ENCODE peak calls at places on chromosomes 3 and 15, in ten cellular contexts. D, J, X, B, Z, V, F, R, M and P are unnamed samples.

GRCh38 chr15:62749445-62749844 is 293.1 kb upstream of the TPM1 start:
- DNase-seq in B (no peak), F (no peak), X (no peak), R (peak; percentile 38), V (no peak), M (no peak), D (no peak), Z (no peak), J (peak; percentile 34), P (no peak)

GRCh38 chr15:98981851-98982722 is 25.5 kb downstream of the PGPEP1L start:
- DNase-seq in B (no peak), Z (peak; percentile 33), X (no peak), M (no peak), R (peak; percentile 17), D (no peak), V (peak; percentile 45), F (peak; percentile 81), J (peak; percentile 41), P (no peak)

GRCh38 chr15:22845289-22845900 is 6.9 kb downstream of the NIPA2 start:
- DNase-seq in B (no peak), Z (peak; percentile 35), X (no peak), V (peak; percentile 63), F (no peak), J (peak; percentile 26), M (no peak), R (no peak), D (no peak), P (no peak)

GRCh38 chr3:168885028-168885427 is 778.5 kb downstream of the MECOM start:
- DNase-seq in D (no peak), M (no peak), X (no peak), J (peak; percentile 95), Z (peak; percentile 65), B (no peak), R (peak; percentile 63), F (no peak), V (peak; percentile 24), P (peak; percentile 76)

GRCh38 chr3:174498638-174499037 is 360.5 kb upstream of the NAALADL2 start:
- DNase-seq in B (no peak), D (no peak), Z (peak; percentile 71), J (peak; percentile 56), X (no peak), V (peak; percentile 37), F (no peak), M (no peak), R (peak; percentile 2), P (peak; percentile 27)

GRCh38 chr3:23183731-23184130 is 19.4 kb upstream of the UBE2E2 start:
- DNase-seq in D (no peak), Z (peak; percentile 56), V (peak; percentile 84), F (no peak), R (peak; percentile 45), J (peak; percentile 53), M (no peak), X (peak; percentile 54), B (peak; percentile 49), P (peak; percentile 69)

GRCh38 chr15:59420108-59420507 is 17.9 kb upstream of the FAM81A start:
- DNase-seq in B (no peak), M (no peak), F (no peak), X (no peak), D (no peak), J (no peak), R (no peak), V (no peak), Z (no peak), P (no peak)

GRCh38 chr3:114660124-114660523 is 366.3 kb downstream of the TIGIT start:
- DNase-seq in J (peak; percentile 83), F (no peak), V (peak; percentile 85), B (no peak), X (no peak), D (no peak), Z (peak; percentile 66), R (peak; percentile 65), M (no peak), P (peak; percentile 80)

DNA sequence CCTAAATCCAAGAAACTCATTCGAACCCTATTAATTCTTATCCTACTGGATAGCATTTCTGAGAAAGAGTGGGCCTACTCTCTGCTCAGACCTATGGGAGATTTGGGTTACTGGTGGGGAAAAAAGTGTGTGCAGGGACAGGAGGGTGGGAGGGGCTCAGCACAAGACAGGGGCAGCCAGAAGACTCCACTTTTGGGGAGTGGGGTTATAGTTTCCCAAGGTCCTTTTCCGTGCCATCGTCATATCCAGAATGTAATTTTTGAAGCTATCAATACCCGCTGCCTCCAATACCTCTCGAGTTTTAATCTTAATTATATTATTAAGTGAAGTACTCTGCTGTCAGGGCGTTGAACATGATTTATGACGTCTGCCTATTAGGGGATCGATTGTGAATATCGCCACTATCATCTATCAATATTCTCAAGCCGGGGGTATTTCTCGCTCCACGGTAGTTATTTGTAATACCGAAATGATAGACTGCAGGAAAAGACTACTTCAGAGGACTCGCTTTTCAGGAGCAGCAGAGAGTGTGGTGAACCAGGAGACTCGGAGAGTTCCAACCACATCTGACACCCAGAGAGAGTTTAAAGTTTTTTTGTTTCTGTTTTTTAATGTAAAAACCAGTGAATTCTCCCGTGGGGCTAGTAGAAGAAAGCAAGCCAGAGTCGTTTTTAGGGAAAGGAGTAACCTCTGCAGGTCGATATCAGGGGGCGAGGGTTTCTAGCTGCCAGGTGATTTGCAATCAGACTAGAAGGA is 20.6 kb downstream of the NR2F2 start:
- DNase-seq in V (peak; percentile 48), Z (no peak), J (no peak), X (no peak), D (no peak), F (no peak), M (no peak), B (no peak), R (peak; percentile 17), P (no peak)
- TF ChIP-seq CTCF in V (no peak), Z (no peak), J (no peak), X (no peak), D (no peak), F (no peak), M (no peak), B (no peak), R (no peak), P (no peak)

DNA sequence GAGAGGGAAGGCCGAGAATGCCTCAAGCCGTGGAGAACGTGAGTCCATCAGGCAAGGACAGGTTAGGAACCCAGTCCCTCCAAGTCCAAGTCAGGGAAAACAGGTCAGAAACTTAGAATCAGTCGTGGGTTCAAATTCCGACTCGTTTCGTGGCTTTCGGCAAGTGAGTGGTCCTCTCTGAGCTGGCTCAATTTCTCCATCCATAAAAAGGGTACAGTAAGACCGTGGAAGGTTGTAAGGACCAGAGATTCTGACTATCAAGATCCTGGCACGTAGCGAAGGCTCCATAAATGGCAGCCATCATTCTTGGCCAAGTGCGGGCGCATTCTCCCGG is 604 bp upstream of the MED12L start:
- DNase-seq in J (no peak), F (no peak), R (no peak), X (no peak), V (no peak), M (no peak), B (no peak), Z (no peak), D (no peak), P (no peak)
- H3K4me3 ChIP-seq in J (peak overlapping the region; percentile 48), F (peak overlapping the region; percentile 76), R (peak overlapping the region; percentile 59), X (peak overlapping the region; percentile 70), V (peak overlapping the region; percentile 65), M (peak overlapping the region; percentile 74), B (peak overlapping the region; percentile 61), Z (no peak overlapping the region), D (peak overlapping the region; percentile 62), P (peak overlapping the region; percentile 63)

GRCh38 chr15:29102911-29103824 is 166.5 kb downstream of the NSMCE3 start:
- DNase-seq in B (no peak), M (peak; percentile 52), F (no peak), Z (peak; percentile 44), J (no peak), X (no peak), V (no peak), R (no peak), D (no peak), P (no peak)

GRCh38 chr15:29105151-29105785 is 164.4 kb downstream of the NSMCE3 start:
- DNase-seq in Z (no peak), D (no peak), J (no peak), F (no peak), V (peak; percentile 29), B (no peak), R (no peak), M (no peak), X (no peak), P (no peak)

GRCh38 chr15:29106116-29106515 is 163.5 kb downstream of the NSMCE3 start:
- DNase-seq in B (no peak), R (no peak), J (no peak), F (no peak), Z (no peak), M (no peak), X (no peak), V (no peak), D (no peak), P (no peak)

GRCh38 chr15:29104566-29104880 is 165.1 kb downstream of the NSMCE3 start:
- DNase-seq in F (no peak), V (no peak), X (no peak), M (no peak), D (no peak), J (no peak), R (no peak), Z (no peak), B (no peak), P (no peak)

DNA sequence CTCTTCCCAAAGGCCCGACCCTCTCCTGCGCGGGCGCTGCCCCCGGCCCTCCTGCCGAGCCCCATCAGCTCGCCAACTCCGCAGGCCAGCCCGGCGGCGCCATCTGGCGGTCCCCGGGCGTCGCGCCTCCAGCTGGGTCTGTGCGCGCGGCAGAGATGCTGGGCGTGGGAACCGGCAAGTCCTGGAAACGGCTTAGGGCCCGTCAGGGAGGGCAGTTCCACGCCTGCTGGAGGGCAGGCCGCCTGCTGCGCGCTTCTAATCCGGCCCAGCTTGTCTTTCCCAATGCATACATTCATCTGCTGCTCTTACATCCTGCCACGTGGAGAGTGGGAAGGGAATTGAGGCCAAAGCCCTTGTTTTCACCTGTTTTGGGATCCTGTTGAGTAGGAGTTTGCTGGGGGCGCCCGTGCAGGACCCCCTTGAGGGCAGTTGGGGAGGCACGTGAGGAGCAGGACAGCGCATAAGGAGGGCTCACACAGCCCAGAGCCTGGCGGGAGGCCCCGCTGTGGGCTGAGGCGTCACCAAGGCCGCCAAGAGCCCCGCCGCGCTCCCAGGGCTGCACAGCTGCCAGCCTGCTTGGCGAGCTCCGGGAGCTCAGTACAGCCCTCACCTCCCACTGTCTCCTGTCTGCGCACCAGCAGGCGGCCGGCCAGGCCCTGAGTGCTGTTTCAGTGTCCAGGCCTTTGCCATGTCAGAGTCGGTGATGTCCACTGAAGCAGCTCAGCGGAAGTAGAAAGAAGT is 165.6 kb downstream of the NSMCE3 start:
- DNase-seq in J (peak; percentile 78), B (peak; percentile 40), M (peak; percentile 63), X (peak; percentile 70), Z (peak; percentile 70), F (no peak), R (peak; percentile 79), D (no peak), V (peak; percentile 97), P (peak; percentile 57)
- TF ChIP-seq CTCF in J (peak; percentile 82), B (peak; percentile 59), M (peak; percentile 60), X (peak; percentile 88), Z (no peak), F (peak; percentile 93), R (peak; percentile 75), D (peak; percentile 85), V (peak; percentile 65), P (peak; percentile 70)

DNA sequence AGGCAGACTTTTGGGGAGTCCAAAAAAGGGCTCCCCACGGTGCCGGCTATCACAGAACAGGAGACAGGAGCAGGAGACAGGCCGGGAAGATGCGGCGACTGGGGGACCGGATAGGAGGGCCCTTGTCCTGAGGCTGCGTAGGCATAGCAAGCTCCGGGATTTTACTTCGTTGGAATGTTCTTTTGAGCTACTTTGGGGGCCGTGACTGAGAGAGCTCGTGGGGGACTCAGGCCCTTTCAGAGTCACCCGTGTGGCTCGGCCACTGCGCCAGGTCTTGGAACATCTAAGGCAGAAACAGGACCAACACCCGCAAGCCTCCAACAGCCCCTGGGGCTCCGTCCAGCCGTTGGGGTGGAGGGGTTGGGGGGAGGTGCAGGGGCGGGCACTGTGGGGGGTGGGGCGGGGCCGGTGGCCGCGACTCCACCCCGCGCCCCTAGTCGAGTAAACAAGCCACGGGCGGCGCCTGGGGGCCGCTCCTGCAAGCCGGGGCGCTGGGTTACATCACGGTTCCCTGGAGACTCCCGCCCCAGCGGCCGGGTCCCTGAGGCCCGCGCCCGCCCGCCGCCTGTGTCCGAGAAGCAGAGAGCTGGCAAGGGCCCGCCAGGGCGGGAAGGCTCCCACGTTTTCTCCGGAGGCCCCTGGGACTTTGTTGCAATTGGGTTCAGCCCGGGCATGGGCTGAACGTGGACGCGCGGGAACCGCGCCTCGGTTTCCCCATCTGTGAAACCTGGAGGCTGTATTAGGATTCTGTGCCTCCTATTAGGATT is 23.3 kb upstream of the C15orf39 start:
- DNase-seq in R (no peak), D (no peak), B (peak; percentile 39), V (peak; percentile 30), Z (peak; percentile 14), J (peak; percentile 6), F (no peak), M (peak; percentile 44), X (no peak), P (no peak)
- H3K4me3 ChIP-seq in R (peak overlapping the region; percentile 24), D (peak overlapping the region; percentile 49), B (no peak overlapping the region), V (peak overlapping the region; percentile 25), Z (no peak overlapping the region), J (no peak overlapping the region), F (peak overlapping the region; percentile 51), M (peak overlapping the region; percentile 62), X (no peak overlapping the region), P (no peak overlapping the region)